ENCODE peak calls at places on chromosomes 5 and 9, in seven cellular contexts. H is upper lobe of left lung, D is psoas muscle, N is aorta, W is hepatocyte, O is left ventricle myocardium inferior, I is PC-9. M is an unnamed sample.

GRCh38 chr9:18324928-18325327 is 149.0 kb upstream of the ADAMTSL1 start:
- DNase-seq in H (no peak), D (no peak), N (no peak), W (no peak), O (no peak), I (no peak), M (peak)

GRCh38 chr5:74767579-74767913 is 497 bp downstream of the NSA2 start:
- DNase-seq in H (no peak), D (no peak), N (no peak), W (peak), O (no peak), I (no peak), M (no peak)

GRCh38 chr5:88659529-88660325 is 223.3 kb downstream of the MEF2C start:
- DNase-seq in H (no peak), D (no peak), N (no peak), W (peak), O (no peak), I (no peak), M (no peak)

GRCh38 chr5:55742778-55743177 is 4.9 kb downstream of the DDX4 start:
- DNase-seq in H (no peak), D (no peak), N (no peak), W (no peak), O (no peak), I (no peak), M (no peak)

GRCh38 chr9:132410642-132411041 is 631 bp downstream of the CFAP77 start:
- DNase-seq in H (no peak), D (no peak), N (no peak), W (no peak), O (no peak), I (no peak), M (no peak)

GRCh38 chr5:154368041-154368800 is 77.6 kb upstream of the SAP30L start:
- DNase-seq in H (no peak), D (no peak), N (no peak), W (peak), O (no peak), I (peak), M (peak)

GRCh38 chr9:72012642-72013041 is 47.8 kb downstream of the C9orf57 start:
- DNase-seq in H (no peak), D (no peak), N (no peak), W (peak), O (no peak), I (peak), M (no peak)

GRCh38 chr9:137679249-137679648 is 60.4 kb downstream of the EHMT1 start:
- DNase-seq in H (no peak), D (no peak), N (no peak), W (no peak), O (no peak), I (no peak), M (no peak)

GRCh38 chr5:164600166-164600715 is 1094.8 kb downstream of the MAT2B start:
- DNase-seq in H (no peak), D (no peak), N (no peak), W (peak), O (no peak), I (no peak), M (no peak)

GRCh38 chr9:95078516-95078915 is 239.0 kb downstream of the FANCC start:
- DNase-seq in H (peak), D (no peak), N (peak), W (no peak), O (no peak), I (no peak), M (no peak)

GRCh38 chr5:55903121-55903701 is 52.1 kb downstream of the IL31RA start:
- DNase-seq in H (peak), D (no peak), N (no peak), W (no peak), O (no peak), I (no peak), M (no peak)

GRCh38 chr5:61229416-61229815 is 67.1 kb upstream of the SMIM15 start:
- DNase-seq in H (no peak), D (no peak), N (no peak), W (no peak), O (peak), I (no peak), M (no peak)

GRCh38 chr5:137651022-137651421 is 84.9 kb downstream of the KLHL3 start:
- DNase-seq in H (no peak), D (no peak), N (no peak), W (no peak), O (no peak), I (no peak), M (no peak)

DNA sequence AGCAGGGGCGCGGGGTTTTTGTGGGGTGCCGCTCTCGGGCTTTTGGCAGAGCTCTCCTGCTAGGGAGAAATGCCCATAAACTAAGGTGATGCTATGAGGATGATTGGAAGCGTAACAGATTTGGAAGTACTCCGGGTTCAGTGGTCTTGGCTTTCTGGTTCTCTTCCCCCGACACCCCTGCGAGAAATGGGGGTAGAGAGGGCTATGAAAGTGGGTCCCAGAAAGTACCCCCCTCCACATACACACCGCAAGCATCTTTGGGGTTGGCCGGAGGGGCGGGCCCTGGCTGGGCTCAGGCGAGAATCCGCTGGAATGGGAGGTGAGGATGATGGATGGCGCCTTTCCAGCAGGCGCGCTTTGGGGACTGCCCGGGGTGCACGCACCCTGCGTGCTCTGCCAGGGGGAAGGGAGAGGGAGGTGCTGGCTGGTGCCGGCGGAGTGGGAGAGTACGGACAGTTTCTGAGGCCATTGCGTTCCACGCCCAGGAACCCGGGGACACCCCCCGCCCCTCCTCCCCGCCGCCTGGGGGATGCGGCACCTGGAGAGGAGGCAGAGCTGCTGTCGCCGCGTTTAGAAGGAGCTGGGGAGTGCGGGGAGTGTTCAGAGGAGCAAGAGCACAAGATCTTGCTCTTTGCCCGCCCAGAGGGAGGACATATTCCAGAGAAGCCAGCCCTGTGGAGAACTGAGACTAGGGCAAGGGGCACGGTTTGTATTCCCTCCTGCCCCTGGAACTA is 1.9 kb downstream of the PCSK5 start:
- DNase-seq in H (peak), D (peak), N (peak), W (peak), O (peak), I (peak), M (no peak)
- H3K27ac ChIP-seq in H (no peak), D (no peak), N (peak), W (peak), O (peak), I (peak), M (no peak)

GRCh38 chr5:157550668-157551067 is 24.9 kb downstream of the ADAM19 start:
- DNase-seq in H (no peak), D (no peak), N (no peak), W (no peak), O (no peak), I (no peak), M (no peak)
- H3K27ac ChIP-seq in H (no peak), D (peak), N (no peak), W (no peak), O (no peak), I (no peak), M (no peak)

GRCh38 chr5:177456591-177456964 is 10.0 kb downstream of the PRR7 start:
- DNase-seq in H (no peak), D (peak), N (no peak), W (no peak), O (no peak), I (no peak), M (no peak)

GRCh38 chr5:177457239-177458121 is 10.9 kb downstream of the PRR7 start:
- DNase-seq in H (peak), D (peak), N (peak), W (peak), O (peak), I (peak), M (peak)

GRCh38 chr5:177458912-177459350 is 12.3 kb downstream of the PRR7 start:
- DNase-seq in H (no peak), D (peak), N (no peak), W (peak), O (no peak), I (no peak), M (no peak)

GRCh38 chr5:177459357-177459756 is 12.7 kb downstream of the PRR7 start:
- DNase-seq in H (no peak), D (no peak), N (no peak), W (no peak), O (no peak), I (no peak), M (no peak)

DNA sequence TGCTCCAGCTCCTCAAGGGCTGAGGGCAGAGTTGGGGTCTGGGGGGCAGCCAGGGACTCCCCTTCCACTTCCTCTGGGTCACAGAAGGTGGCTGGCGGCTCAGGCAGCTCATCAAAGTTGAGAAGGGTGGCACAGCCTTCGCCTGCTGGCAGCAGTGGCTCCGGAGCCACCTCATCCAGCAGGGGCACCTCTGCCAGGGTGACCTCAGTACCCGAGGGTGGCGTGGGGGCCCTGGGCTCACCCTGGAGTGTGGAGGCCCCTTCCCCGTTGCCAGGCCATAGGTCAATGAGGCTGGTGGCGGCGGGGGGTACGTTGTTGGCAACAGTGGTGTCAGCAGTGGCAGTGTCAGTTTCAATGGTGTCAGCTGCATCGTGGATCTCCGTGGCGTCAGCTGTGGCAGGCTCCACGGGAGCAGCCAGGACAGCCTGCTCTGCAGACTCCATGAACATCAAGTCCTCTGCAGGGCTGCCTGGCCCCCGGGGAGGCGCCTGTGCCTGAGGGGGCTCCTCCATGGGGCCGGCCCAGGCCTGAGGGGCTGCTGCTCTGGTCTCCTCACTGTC is 11.6 kb downstream of the PRR7 start:
- DNase-seq in H (no peak), D (peak), N (no peak), W (no peak), O (no peak), I (no peak), M (no peak)
- H3K27ac ChIP-seq in H (no peak), D (no peak), N (peak), W (no peak), O (peak), I (no peak), M (no peak)

GRCh38 chr5:32261198-32261597 is 51.5 kb downstream of the MTMR12 start:
- DNase-seq in H (no peak), D (no peak), N (no peak), W (no peak), O (no peak), I (no peak), M (no peak)
- H3K27ac ChIP-seq in H (no peak), D (no peak), N (no peak), W (no peak), O (peak), I (no peak), M (no peak)

GRCh38 chr9:127166111-127166510 is 43.7 kb upstream of the ANGPTL2 start:
- DNase-seq in H (no peak), D (no peak), N (no peak), W (no peak), O (no peak), I (no peak), M (no peak)

GRCh38 chr9:127165096-127165495 is 42.7 kb upstream of the ANGPTL2 start:
- DNase-seq in H (no peak), D (no peak), N (no peak), W (no peak), O (no peak), I (no peak), M (no peak)

GRCh38 chr9:127167560-127168326 is 45.3 kb upstream of the ANGPTL2 start:
- DNase-seq in H (no peak), D (no peak), N (no peak), W (no peak), O (no peak), I (no peak), M (no peak)

GRCh38 chr9:127168756-127169506 is 46.5 kb upstream of the ANGPTL2 start:
- DNase-seq in H (no peak), D (no peak), N (no peak), W (no peak), O (no peak), I (no peak), M (no peak)

GRCh38 chr9:127166651-127167524 is 44.5 kb upstream of the ANGPTL2 start:
- DNase-seq in H (no peak), D (peak), N (peak), W (no peak), O (no peak), I (peak), M (peak)
- H3K27ac ChIP-seq in H (no peak), D (no peak), N (no peak), W (no peak), O (no peak), I (no peak), M (no peak)

DNA sequence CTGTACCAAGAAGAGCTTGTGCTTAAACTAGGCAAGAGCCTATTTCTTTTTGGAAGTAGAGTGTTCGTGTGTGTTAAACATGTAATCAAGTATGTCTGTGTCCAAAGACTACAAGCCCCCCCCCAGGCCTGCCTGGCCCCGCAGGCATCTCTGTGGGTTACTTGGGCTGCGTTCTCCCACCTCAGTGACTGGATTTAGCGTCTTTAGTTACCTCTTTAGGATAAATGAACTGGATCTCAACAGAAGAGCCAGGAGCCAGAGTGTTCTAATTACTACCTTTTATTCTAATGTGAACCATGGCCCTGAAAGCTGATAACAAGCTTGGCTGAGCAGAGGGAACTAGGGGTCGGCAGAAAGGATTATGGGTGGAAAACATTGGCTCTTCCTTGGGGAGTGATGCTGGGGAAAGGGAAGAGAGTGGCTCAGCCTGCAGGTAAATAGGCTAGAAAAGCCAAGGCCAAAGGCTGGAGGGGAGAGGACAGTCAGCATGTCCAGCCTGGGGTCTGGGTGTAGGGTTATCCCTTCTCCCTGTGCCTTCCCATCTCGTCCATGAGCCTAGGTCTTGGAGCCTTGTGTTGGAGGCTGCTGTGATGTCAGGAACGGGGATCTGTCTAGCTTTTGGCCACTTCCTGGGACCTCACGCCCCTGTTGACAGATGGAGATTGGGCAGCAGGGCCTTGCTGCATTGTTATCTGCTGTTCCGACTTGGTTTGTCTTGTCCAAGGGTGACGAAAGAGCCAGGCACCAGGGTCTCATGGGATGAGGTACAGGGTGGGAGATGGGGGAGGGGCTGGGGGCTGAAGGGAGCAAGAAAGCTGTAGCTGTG is 11.1 kb downstream of the CD74 start:
- DNase-seq in H (no peak), D (no peak), N (no peak), W (no peak), O (no peak), I (no peak), M (no peak)
- H3K27ac ChIP-seq in H (no peak), D (no peak), N (no peak), W (no peak), O (no peak), I (no peak), M (no peak)